ENCODE peak calls at places on chromosomes 2 and 18, in six cellular contexts. I, A, F, B, Q and X are unnamed samples.

GRCh38 chr2:133532919-133533318 is 35.3 kb downstream of the NCKAP5 start:
- DNase-seq in A (no peak), B (no peak), I (peak; percentile 5), Q (no peak), F (no peak), X (peak; percentile 9)

GRCh38 chr2:167940361-167940744 is 307.0 kb downstream of the STK39 start:
- DNase-seq in F (no peak), B (no peak), Q (no peak), I (no peak), A (no peak), X (no peak)

GRCh38 chr18:37364237-37364636 is 201.4 kb downstream of the CELF4 start:
- DNase-seq in B (no peak), I (no peak), F (no peak), Q (no peak), A (no peak), X (no peak)

GRCh38 chr2:227407601-227408089 is 19.9 kb upstream of the SCYGR1 start:
- DNase-seq in F (peak; percentile 92), B (no peak), A (peak; percentile 31), I (peak; percentile 46), Q (peak; percentile 82), X (no peak)

GRCh38 chr2:206875701-206876100 is 63.6 kb upstream of the CPO start:
- DNase-seq in B (no peak), F (no peak), I (no peak), A (no peak), Q (no peak), X (no peak)

GRCh38 chr2:202423139-202423538 is 47.0 kb downstream of the BMPR2 start:
- DNase-seq in B (no peak), I (no peak), A (no peak), F (no peak), Q (no peak), X (no peak)

GRCh38 chr2:18740428-18740827 is 151.1 kb upstream of the NT5C1B start:
- DNase-seq in F (no peak), Q (no peak), I (no peak), B (no peak), A (no peak), X (no peak)

GRCh38 chr18:64171576-64171975 is 22.7 kb upstream of the LINC00305 start:
- DNase-seq in I (no peak), F (no peak), A (no peak), Q (no peak), B (no peak), X (no peak)

GRCh38 chr2:12262681-12263436 is 453.9 kb upstream of the TRIB2 start:
- DNase-seq in Q (no peak), B (no peak), I (no peak), F (no peak), A (no peak), X (no peak)

GRCh38 chr2:40372586-40372985 is 79.3 kb downstream of the SLC8A1 start:
- DNase-seq in Q (no peak), F (no peak), A (no peak), I (no peak), B (no peak), X (no peak)

GRCh38 chr18:30908381-30908780 is 134.2 kb downstream of the DSC3 start:
- DNase-seq in B (no peak), I (no peak), F (no peak), A (no peak), Q (no peak), X (no peak)

GRCh38 chr2:206456078-206456769 is 12.9 kb downstream of the ADAM23 start:
- DNase-seq in A (peak; percentile 53), F (no peak), I (no peak), B (no peak), Q (no peak), X (no peak)

GRCh38 chr2:43445248-43445647 is 150.6 kb downstream of the THADA start:
- DNase-seq in Q (no peak), I (no peak), B (no peak), A (no peak), F (no peak), X (no peak)

GRCh38 chr2:8848328-8849100 is 11.1 kb upstream of the KIDINS220 start:
- DNase-seq in A (no peak), B (no peak), F (no peak), Q (no peak), I (no peak), X (no peak)

GRCh38 chr2:164703915-164704706 is 82.8 kb upstream of the GRB14 start:
- DNase-seq in I (no peak), A (no peak), Q (no peak), F (no peak), B (no peak), X (no peak)

GRCh38 chr18:10736984-10737383 is 211.2 kb downstream of the NAPG start:
- DNase-seq in A (no peak), Q (no peak), I (no peak), F (peak; percentile 34), B (no peak), X (no peak)

GRCh38 chr18:73979742-73980141 is 167.9 kb downstream of the FBXO15 start:
- DNase-seq in I (no peak), Q (no peak), F (no peak), A (no peak), B (no peak), X (no peak)

GRCh38 chr2:114727012-114727411 is 284.6 kb downstream of the DPP10 start:
- DNase-seq in Q (no peak), A (no peak), I (no peak), B (no peak), F (no peak), X (no peak)

GRCh38 chr18:59050661-59051057 is 89.0 kb upstream of the SEC11C start:
- DNase-seq in F (no peak), B (no peak), I (no peak), A (no peak), Q (no peak), X (no peak)

GRCh38 chr2:201257941-201258665 is 2.2 kb upstream of the CASP8 start:
- DNase-seq in Q (peak; percentile 78), I (peak; percentile 55), B (peak; percentile 98), F (peak; percentile 95), A (peak; percentile 92), X (peak; percentile 59)

GRCh38 chr18:77105021-77105420 is 27.6 kb downstream of the MBP start:
- DNase-seq in F (no peak), B (no peak), Q (no peak), I (no peak), A (no peak), X (no peak)

GRCh38 chr2:60066971-60067370 is 486.5 kb downstream of the BCL11A start:
- DNase-seq in Q (no peak), I (no peak), B (no peak), A (no peak), F (no peak), X (no peak)

GRCh38 chr2:120867290-120868231 is 131.9 kb downstream of the GLI2 start:
- DNase-seq in I (peak; percentile 55), B (peak; percentile 24), F (no peak), A (peak; percentile 57), Q (no peak), X (peak; percentile 91)

GRCh38 chr2:237511421-237511820 is 24.4 kb downstream of the MLPH start:
- DNase-seq in I (no peak), Q (no peak), B (no peak), A (no peak), F (no peak), X (no peak)

GRCh38 chr2:161766334-161766733 is 142.1 kb downstream of the SLC4A10 start:
- DNase-seq in B (no peak), I (no peak), A (peak; percentile 20), Q (no peak), F (no peak), X (no peak)

GRCh38 chr2:102065675-102066252 is 74.0 kb downstream of the IL1R2 start:
- DNase-seq in Q (no peak), A (no peak), I (peak; percentile 81), B (no peak), F (peak; percentile 97), X (no peak)

GRCh38 chr18:11398625-11399024 is 210.8 kb upstream of the SLC35G4 start:
- DNase-seq in I (no peak), Q (no peak), A (no peak), B (no peak), F (no peak), X (no peak)

GRCh38 chr18:36745219-36745975 is 83.4 kb downstream of the TPGS2 start:
- DNase-seq in F (no peak), Q (no peak), B (no peak), A (no peak), I (no peak), X (no peak)

GRCh38 chr2:28753043-28753683 is 1.5 kb downstream of the PPP1CB start:
- DNase-seq in F (peak; percentile 68), B (peak; percentile 43), A (peak; percentile 82), Q (peak; percentile 72), I (peak; percentile 69), X (peak; percentile 23)
- TF ChIP-seq POLR2A in F (no peak), B (peak; percentile 29), A (peak; percentile 57), Q (no peak), I (no peak), X (no peak)

GRCh38 chr2:210002158-210003157 is at the start of gene RPE:
- DNase-seq in Q (peak; percentile 95), B (peak; percentile 95), A (peak; percentile 98), F (peak; percentile 98), I (peak; percentile 73), X (peak; percentile 77)
- TF ChIP-seq POLR2A in Q (no peak), B (peak; percentile 50), A (peak; percentile 61), F (peak; percentile 75), I (peak; percentile 61), X (peak; percentile 52)

DNA sequence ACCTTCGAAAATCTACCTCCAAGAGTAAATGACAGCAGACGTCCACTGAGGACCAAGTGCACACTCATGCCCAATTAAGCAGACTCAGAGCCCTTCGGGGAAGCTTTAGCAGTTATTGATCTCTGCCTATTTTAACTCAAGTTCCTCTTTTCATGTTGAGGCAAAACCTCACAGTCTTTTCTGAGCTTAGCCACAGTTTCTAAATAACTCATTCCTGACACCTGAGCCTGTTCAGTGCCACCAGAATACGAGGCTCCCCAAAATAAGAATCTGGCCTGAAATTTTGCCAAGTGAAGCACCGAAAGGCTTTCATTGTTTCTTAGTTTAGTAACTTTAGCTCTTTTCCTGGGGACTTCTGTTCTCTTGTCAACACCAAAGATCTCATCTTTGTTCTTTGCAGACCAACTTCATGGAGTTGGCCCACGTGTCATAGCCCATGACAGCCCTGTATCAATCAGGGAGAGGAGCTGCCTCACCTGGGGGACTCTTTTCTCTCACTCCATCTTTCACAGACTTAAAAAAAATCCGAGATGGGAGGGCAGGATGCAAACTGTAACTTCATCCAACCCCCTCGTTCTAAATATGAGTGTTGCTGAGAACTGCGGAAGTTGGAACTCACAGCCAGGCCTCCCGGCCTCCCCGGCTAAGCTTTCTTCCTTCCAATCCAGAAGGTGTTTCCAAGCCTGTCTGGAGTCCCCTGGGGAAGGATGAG is 22.2 kb downstream of the INPP5D start:
- DNase-seq in F (peak; percentile 77), Q (no peak), B (peak; percentile 35), I (no peak), A (no peak), X (no peak)
- TF ChIP-seq POLR2A in F (no peak), Q (no peak), B (no peak), I (no peak), A (no peak), X (no peak)

DNA sequence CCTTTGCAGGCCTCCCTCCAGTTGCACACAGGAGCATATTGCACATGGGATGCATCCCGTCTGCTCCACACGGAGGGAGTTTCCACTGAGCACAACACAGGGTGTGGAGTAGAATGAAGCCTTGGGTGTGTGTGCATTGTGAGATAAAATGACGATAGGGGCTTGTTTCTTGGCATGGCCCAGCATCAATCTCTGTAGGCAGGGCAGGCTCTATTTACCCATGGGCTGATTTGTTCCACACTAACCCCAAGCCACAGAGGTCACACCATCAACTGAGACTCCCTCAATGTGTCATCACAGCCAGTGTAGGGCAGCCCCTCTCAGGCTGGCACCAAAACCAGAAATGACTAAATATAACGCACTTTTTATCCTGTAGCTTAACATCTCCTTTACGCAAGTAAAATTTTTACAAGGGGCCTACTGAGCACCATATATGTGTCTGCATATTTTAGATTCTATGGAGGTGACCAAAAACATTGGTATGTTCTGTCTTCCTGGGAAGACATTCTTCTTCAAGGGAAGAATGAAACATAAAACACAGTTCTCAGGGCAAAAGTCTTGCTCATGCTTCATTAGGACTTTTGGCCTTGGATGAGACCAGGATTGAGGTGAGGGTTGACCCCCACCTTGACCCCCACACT is 2.7 kb upstream of the GKN1 start:
- DNase-seq in F (peak; percentile 28), Q (no peak), I (peak; percentile 76), B (no peak), A (no peak), X (peak; percentile 48)
- TF ChIP-seq POLR2A in F (no peak), Q (no peak), I (no peak), B (no peak), A (no peak), X (no peak)